ENCODE peak calls at places on chromosomes 4 and X, in five cellular contexts. K is endothelial cell of umbilical vein, B is cardiac muscle cell, C is SJSA1, F is neuronal stem cell. T is an unnamed sample. For H3K4me1, the result is how much of the 10 kb centered on the place peaks cover.

GRCh38 chrX:85865324-85865723 is 182.0 kb downstream of the CHM start:
- DNase-seq in K (no peak), B (no peak), C (no peak), F (no peak), T (no peak)

GRCh38 chr4:44447563-44448504 is 775 bp downstream of the KCTD8 start:
- DNase-seq in K (peak), B (peak), C (peak), F (peak), T (peak)

GRCh38 chr4:141686146-141686775 is 49.9 kb downstream of the IL15 start:
- DNase-seq in K (peak), B (no peak), C (no peak), F (no peak), T (no peak)

GRCh38 chrX:138711399-138712347 is at the start of gene FGF13:
- DNase-seq in K (no peak), B (peak), C (no peak), F (peak), T (peak)

GRCh38 chr4:123937612-123938011 is 541.0 kb downstream of the SPRY1 start:
- DNase-seq in K (no peak), B (no peak), C (no peak), F (no peak), T (no peak)

GRCh38 chr4:1122501-1122900 is 9.1 kb upstream of the RNF212 start:
- DNase-seq in K (no peak), B (no peak), C (no peak), F (no peak), T (no peak)

GRCh38 chr4:42560465-42560864 is 96.4 kb downstream of the ATP8A1 start:
- DNase-seq in K (no peak), B (no peak), C (no peak), F (no peak), T (no peak)

GRCh38 chr4:140071806-140072205 is 82.2 kb downstream of the MAML3 start:
- DNase-seq in K (no peak), B (no peak), C (peak), F (no peak), T (no peak)

GRCh38 chr4:70196855-70197254 is 1.3 kb downstream of the ODAM start:
- DNase-seq in K (no peak), B (no peak), C (no peak), F (no peak), T (no peak)

GRCh38 chrX:136687457-136687856 is 39.5 kb downstream of the CD40LG start:
- DNase-seq in K (no peak), B (no peak), C (no peak), F (no peak), T (no peak)

GRCh38 chr4:54687887-54688841 is 30.4 kb downstream of the KIT start:
- DNase-seq in K (no peak), B (no peak), C (no peak), F (no peak), T (no peak)

GRCh38 chr4:29553842-29554241 is 1166.3 kb upstream of the PCDH7 start:
- DNase-seq in K (peak), B (no peak), C (no peak), F (no peak), T (no peak)

GRCh38 chr4:6491235-6491634 is 18.8 kb upstream of the PPP2R2C start:
- DNase-seq in K (no peak), B (no peak), C (no peak), F (no peak), T (no peak)

GRCh38 chr4:120855307-120856001 is 67.1 kb downstream of the PRDM5 start:
- DNase-seq in K (no peak), B (no peak), C (no peak), F (no peak), T (no peak)

GRCh38 chrX:71095033-71095432 is 618 bp upstream of the FOXO4 start:
- DNase-seq in K (no peak), B (no peak), C (no peak), F (no peak), T (no peak)

GRCh38 chr4:102477657-102478056 is 23.5 kb upstream of the NFKB1 start:
- DNase-seq in K (no peak), B (no peak), C (no peak), F (no peak), T (no peak)

GRCh38 chr4:102483120-102483519 is 18.0 kb upstream of the NFKB1 start:
- DNase-seq in K (no peak), B (no peak), C (no peak), F (no peak), T (no peak)

GRCh38 chr4:102474736-102475504 is 26.2 kb upstream of the NFKB1 start:
- DNase-seq in K (no peak), B (no peak), C (no peak), F (no peak), T (no peak)

GRCh38 chr4:102473476-102473875 is 27.7 kb upstream of the NFKB1 start:
- DNase-seq in K (no peak), B (no peak), C (no peak), F (no peak), T (no peak)

GRCh38 chr4:102478186-102478585 is 23.0 kb upstream of the NFKB1 start:
- DNase-seq in K (no peak), B (no peak), C (no peak), F (no peak), T (no peak)
- H3K4me1 ChIP-seq in K (under half), B (under half), C (under half), F (under half), T (under half)

GRCh38 chr4:77314697-77315096 is 157.7 kb downstream of the CCNG2 start:
- DNase-seq in K (no peak), B (no peak), C (no peak), F (no peak), T (no peak)
- H3K4me1 ChIP-seq in K (under half), B (under half), C (under half), F (under half), T (under half)

GRCh38 chr4:147776600-147777175 is 44.8 kb downstream of the ARHGAP10 start:
- DNase-seq in K (no peak), B (no peak), C (no peak), F (no peak), T (no peak)
- H3K4me1 ChIP-seq in K (under half), B (under half), C (under half), F (under half), T (under half)

GRCh38 chr4:56762484-56763250 is 58.8 kb downstream of the SPINK2 start:
- DNase-seq in K (no peak), B (no peak), C (no peak), F (no peak), T (no peak)
- H3K4me1 ChIP-seq in K (under half), B (under half), C (under half), F (under half), T (under half)

GRCh38 chrX:30794497-30794896 is 94.6 kb downstream of the TAB3 start:
- DNase-seq in K (no peak), B (no peak), C (no peak), F (no peak), T (no peak)
- H3K4me1 ChIP-seq in K (under half), B (under half), C (under half), F (under half), T (under half)

GRCh38 chr4:8560265-8561047 is 19.7 kb upstream of the GPR78 start:
- DNase-seq in K (no peak), B (no peak), C (no peak), F (no peak), T (no peak)

GRCh38 chr4:8558080-8558960 is 21.9 kb upstream of the GPR78 start:
- DNase-seq in K (no peak), B (no peak), C (peak), F (no peak), T (no peak)

GRCh38 chr4:8559011-8559410 is 21.2 kb upstream of the GPR78 start:
- DNase-seq in K (no peak), B (no peak), C (no peak), F (no peak), T (no peak)

GRCh38 chr4:8557151-8558076 is 22.8 kb upstream of the GPR78 start:
- DNase-seq in K (no peak), B (no peak), C (no peak), F (no peak), T (no peak)

GRCh38 chr4:8559524-8560264 is 20.5 kb upstream of the GPR78 start:
- DNase-seq in K (no peak), B (no peak), C (no peak), F (no peak), T (no peak)
- H3K4me1 ChIP-seq in K (under half), B (under half), C (half or more), F (under half), T (under half)

T was measured in mucosa of descending colon.